ENCODE peak calls at places on chromosomes 5 and 9, in four cellular contexts. Q is HepG2, R is H1, V is GM12878. E is an unnamed sample.

GRCh38 chr9:26321935-26322334 is 570.7 kb downstream of the CAAP1 start:
- DNase-seq in Q (no peak), R (no peak), V (no peak), E (no peak)

GRCh38 chr5:139064613-139065012 is 133.6 kb downstream of the SIL1 start:
- DNase-seq in Q (peak; percentile 7), R (no peak), V (no peak), E (no peak)

GRCh38 chr5:168592014-168592368 is 12.8 kb upstream of the PANK3 start:
- DNase-seq in Q (peak; percentile 98), R (no peak), V (no peak), E (no peak)

GRCh38 chr5:135426102-135427082 is 20.8 kb downstream of the DCANP1 start:
- DNase-seq in Q (peak; percentile 66), R (no peak), V (peak; percentile 12), E (peak; percentile 28)

GRCh38 chr9:107809859-107810492 is 320.4 kb upstream of the KLF4 start:
- DNase-seq in Q (no peak), R (no peak), V (no peak), E (no peak)

GRCh38 chr5:10536931-10537579 is 26.8 kb upstream of the ANKRD33B start:
- DNase-seq in Q (no peak), R (no peak), V (no peak), E (no peak)

GRCh38 chr5:74442466-74442865 is 198.1 kb downstream of the ENC1 start:
- DNase-seq in Q (no peak), R (no peak), V (no peak), E (no peak)

GRCh38 chr5:176371621-176372539 is 6.6 kb downstream of the ARL10 start:
- DNase-seq in Q (peak; percentile 90), R (no peak), V (no peak), E (no peak)

GRCh38 chr5:1282139-1282992 is 12.5 kb downstream of the TERT start:
- DNase-seq in Q (no peak), R (no peak), V (no peak), E (no peak)
- TF ChIP-seq SUZ12 in Q (no peak), R (no peak), V (no peak), E (no peak)

DNA sequence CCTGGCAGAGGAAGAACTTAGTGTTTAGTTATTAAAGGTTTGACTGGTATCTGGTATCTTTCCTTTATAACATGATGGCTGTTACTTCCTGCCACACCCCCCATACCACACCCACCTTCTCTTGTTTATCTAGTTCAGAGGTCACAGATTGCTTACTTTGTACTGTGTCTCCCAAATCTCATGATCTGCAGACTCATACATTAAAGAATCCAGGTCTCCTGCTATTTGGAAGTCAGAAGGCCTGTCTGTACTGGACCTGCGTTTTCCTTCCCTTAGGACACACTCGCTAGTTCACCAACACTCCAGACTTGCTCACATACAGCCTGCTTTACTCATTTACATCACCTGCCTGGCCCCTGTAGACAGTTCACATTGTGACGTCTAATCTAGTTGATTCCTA is 39.3 kb downstream of the NUDT12 start:
- DNase-seq in Q (peak; percentile 61), R (no peak), V (no peak), E (no peak)
- H3K9ac ChIP-seq in Q (no peak overlapping the region), R (no peak overlapping the region), V (no peak overlapping the region), E (no peak overlapping the region)

GRCh38 chr5:133939668-133940067 is 28.8 kb downstream of the C5orf15 start:
- DNase-seq in Q (no peak), R (no peak), V (no peak), E (no peak)
- H3K4me3 ChIP-seq in Q (no peak overlapping the region), R (no peak overlapping the region), V (no peak overlapping the region), E (no peak overlapping the region)

DNA sequence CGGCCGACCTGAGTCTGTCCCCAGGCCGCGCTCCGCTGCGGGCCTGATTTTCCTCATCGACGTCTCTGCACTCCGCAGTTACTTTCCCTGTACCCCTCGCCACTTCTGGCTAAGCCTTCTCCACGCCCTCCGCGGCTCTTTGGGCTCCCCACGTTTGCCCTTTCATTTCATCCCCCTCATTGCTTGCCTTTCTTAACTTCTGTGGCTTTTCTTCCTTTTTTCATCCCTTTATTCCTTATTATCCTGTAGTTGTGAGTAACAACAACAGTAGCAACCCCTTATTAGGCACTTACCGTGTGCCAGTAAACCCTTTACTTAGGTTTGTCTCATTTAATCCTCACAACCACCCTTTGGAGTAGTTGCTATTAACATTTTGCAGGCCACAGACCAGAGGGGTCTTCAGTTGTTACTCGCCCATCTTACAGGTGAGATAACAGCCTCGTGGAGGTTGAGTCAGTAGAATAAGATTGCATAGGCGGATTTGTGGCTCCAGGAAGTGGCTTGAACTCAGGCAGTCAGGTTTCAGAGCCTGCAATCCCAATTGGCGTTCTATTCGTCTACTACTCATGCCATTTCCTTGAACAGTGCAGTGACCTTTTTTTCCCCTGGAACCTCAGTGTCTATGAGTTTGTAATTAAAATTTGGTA is 724 bp downstream of the TCERG1 start:
- DNase-seq in Q (peak; percentile 47), R (no peak), V (no peak), E (no peak)
- TF ChIP-seq SUZ12 in Q (no peak), R (no peak), V (no peak), E (no peak)